ENCODE peak calls at places on chromosomes 6 and 20, in four cellular contexts. One of them, this sample, is unnamed.

GRCh38 chr6:143457563-143458359 is 7.2 kb downstream of the PEX3 start:
- DNase-seq in NB4: no peak
- DNase-seq in IMR-90: peak; percentile 21
- DNase-seq in esophagus squamous epithelium: no peak
- DNase-seq in this sample: peak; percentile 43

GRCh38 chr20:22918286-22918983 is 116.7 kb upstream of the SSTR4 start:
- DNase-seq in NB4: no peak
- DNase-seq in IMR-90: no peak
- DNase-seq in esophagus squamous epithelium: no peak
- DNase-seq in this sample: peak; percentile 41

GRCh38 chr6:36821581-36822335 is 17.5 kb downstream of the CPNE5 start:
- DNase-seq in NB4: no peak
- DNase-seq in IMR-90: no peak
- DNase-seq in esophagus squamous epithelium: no peak
- DNase-seq in this sample: no peak

GRCh38 chr6:21164768-21165326 is 428.7 kb upstream of the SOX4 start:
- DNase-seq in NB4: peak; percentile 12
- DNase-seq in IMR-90: peak; percentile 52
- DNase-seq in esophagus squamous epithelium: no peak
- DNase-seq in this sample: peak; percentile 65

GRCh38 chr6:11432713-11433450 is 104.7 kb upstream of the TMEM170B start:
- DNase-seq in NB4: no peak
- DNase-seq in IMR-90: peak; percentile 77
- DNase-seq in esophagus squamous epithelium: no peak
- DNase-seq in this sample: peak; percentile 72

GRCh38 chr20:5784735-5785134 is 34.5 kb downstream of the SHLD1 start:
- DNase-seq in NB4: no peak
- DNase-seq in IMR-90: no peak
- DNase-seq in esophagus squamous epithelium: no peak
- DNase-seq in this sample: no peak

GRCh38 chr6:108200631-108201030 is 34.8 kb downstream of the NR2E1 start:
- DNase-seq in NB4: no peak
- DNase-seq in IMR-90: peak; percentile 44
- DNase-seq in esophagus squamous epithelium: no peak
- DNase-seq in this sample: peak; percentile 20

GRCh38 chr6:131976545-131977061 is 25.4 kb upstream of the CCN2 start:
- DNase-seq in NB4: no peak
- DNase-seq in IMR-90: peak; percentile 38
- DNase-seq in esophagus squamous epithelium: no peak
- DNase-seq in this sample: peak; percentile 97

GRCh38 chr6:136290406-136291010 is 862 bp upstream of the BCLAF1 start:
- DNase-seq in NB4: peak; percentile 92
- DNase-seq in IMR-90: peak; percentile 85
- DNase-seq in esophagus squamous epithelium: peak; percentile 41
- DNase-seq in this sample: peak; percentile 87

GRCh38 chr6:2796884-2797283 is 31.7 kb downstream of the WRNIP1 start:
- DNase-seq in NB4: peak; percentile 57
- DNase-seq in IMR-90: no peak
- DNase-seq in esophagus squamous epithelium: no peak
- DNase-seq in this sample: no peak

GRCh38 chr6:36927114-36927513 is 27.4 kb upstream of the PI16 start:
- DNase-seq in NB4: no peak
- DNase-seq in IMR-90: no peak
- DNase-seq in esophagus squamous epithelium: no peak
- DNase-seq in this sample: no peak

GRCh38 chr6:39980839-39981580 is 46.7 kb upstream of the MOCS1 start:
- DNase-seq in NB4: peak; percentile 58
- DNase-seq in IMR-90: peak; percentile 57
- DNase-seq in esophagus squamous epithelium: no peak
- DNase-seq in this sample: peak; percentile 82

GRCh38 chr20:43953919-43954617 is 39.4 kb downstream of the TOX2 start:
- DNase-seq in NB4: no peak
- DNase-seq in IMR-90: peak; percentile 47
- DNase-seq in esophagus squamous epithelium: no peak
- DNase-seq in this sample: no peak
- H3K4me3 ChIP-seq in NB4: no peak overlapping the region
- H3K4me3 ChIP-seq in IMR-90: no peak overlapping the region
- H3K4me3 ChIP-seq in esophagus squamous epithelium: no peak overlapping the region
- H3K4me3 ChIP-seq in this sample: no peak overlapping the region

GRCh38 chr20:19688031-19688806 is 69.8 kb upstream of the RIN2 start:
- DNase-seq in NB4: peak; percentile 55
- DNase-seq in IMR-90: peak; percentile 92
- DNase-seq in esophagus squamous epithelium: no peak
- DNase-seq in this sample: peak; percentile 94
- TF ChIP-seq CTCF in NB4: peak; percentile 55
- TF ChIP-seq CTCF in IMR-90: peak; percentile 77
- TF ChIP-seq CTCF in esophagus squamous epithelium: peak; percentile 61
- TF ChIP-seq CTCF in this sample: peak; percentile 84

DNA sequence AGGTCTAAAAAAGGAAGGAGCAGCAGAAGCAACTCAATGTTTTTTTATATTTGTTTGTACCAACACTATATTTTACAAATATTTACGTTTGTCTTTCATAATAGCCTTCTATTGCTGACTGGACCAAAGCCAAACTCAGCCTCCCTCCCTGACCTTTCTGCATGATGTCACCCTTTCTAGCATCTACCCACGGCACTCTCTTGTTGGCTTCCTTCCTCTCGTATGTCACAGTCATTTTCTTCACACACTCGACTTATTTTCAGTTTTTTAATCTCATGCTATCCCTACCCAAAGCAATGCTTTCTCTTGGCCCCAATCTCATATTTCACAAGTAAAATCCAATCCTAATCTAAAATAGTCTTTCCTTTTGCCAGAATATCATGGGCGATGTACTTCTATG is 16.3 kb upstream of the FAM8A1 start:
- DNase-seq in NB4: no peak
- DNase-seq in IMR-90: peak; percentile 59
- DNase-seq in esophagus squamous epithelium: no peak
- DNase-seq in this sample: peak; percentile 66
- H3K4me3 ChIP-seq in NB4: no peak overlapping the region
- H3K4me3 ChIP-seq in IMR-90: no peak overlapping the region
- H3K4me3 ChIP-seq in esophagus squamous epithelium: no peak overlapping the region
- H3K4me3 ChIP-seq in this sample: no peak overlapping the region

DNA sequence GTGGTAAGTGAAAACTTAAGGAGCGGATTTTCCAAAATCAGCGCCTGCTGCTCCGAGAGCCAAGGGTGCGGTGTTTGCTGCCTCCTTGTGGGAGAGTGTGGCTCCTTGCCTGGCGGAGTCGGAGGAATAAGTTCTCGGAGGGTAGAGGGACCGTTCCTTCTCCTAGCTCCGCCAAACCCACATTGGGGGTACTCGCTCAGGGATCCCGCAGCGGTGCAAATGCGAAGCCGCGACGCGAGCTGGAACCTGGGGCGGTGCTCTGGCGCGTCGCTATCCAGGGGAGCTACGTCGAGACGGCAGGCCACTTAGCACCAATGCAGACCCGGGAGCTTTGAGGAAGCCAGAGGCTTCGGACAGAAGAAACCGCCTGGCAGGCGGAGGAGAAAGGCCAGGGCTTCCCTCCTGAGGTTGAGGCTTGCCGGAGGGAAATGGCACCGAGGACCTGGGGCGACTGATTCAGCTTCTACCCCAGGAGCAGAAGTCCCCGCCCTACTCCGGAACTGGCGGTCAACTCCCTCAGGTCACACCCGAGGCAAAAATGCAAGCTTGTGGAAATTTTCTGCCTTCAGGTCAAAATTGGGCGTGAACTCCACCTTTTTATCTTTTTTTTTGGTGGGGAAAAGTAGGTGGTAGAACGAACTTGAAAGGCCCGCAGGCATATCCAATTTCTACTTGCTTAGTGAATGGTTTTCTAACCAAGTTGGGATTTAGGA is 5.7 kb upstream of the DDX43 start:
- DNase-seq in NB4: peak; percentile 93
- DNase-seq in IMR-90: peak; percentile 51
- DNase-seq in esophagus squamous epithelium: no peak
- DNase-seq in this sample: peak; percentile 67
- TF ChIP-seq CTCF in NB4: peak; percentile 64
- TF ChIP-seq CTCF in IMR-90: peak; percentile 69
- TF ChIP-seq CTCF in esophagus squamous epithelium: peak; percentile 65
- TF ChIP-seq CTCF in this sample: peak; percentile 89

DNA sequence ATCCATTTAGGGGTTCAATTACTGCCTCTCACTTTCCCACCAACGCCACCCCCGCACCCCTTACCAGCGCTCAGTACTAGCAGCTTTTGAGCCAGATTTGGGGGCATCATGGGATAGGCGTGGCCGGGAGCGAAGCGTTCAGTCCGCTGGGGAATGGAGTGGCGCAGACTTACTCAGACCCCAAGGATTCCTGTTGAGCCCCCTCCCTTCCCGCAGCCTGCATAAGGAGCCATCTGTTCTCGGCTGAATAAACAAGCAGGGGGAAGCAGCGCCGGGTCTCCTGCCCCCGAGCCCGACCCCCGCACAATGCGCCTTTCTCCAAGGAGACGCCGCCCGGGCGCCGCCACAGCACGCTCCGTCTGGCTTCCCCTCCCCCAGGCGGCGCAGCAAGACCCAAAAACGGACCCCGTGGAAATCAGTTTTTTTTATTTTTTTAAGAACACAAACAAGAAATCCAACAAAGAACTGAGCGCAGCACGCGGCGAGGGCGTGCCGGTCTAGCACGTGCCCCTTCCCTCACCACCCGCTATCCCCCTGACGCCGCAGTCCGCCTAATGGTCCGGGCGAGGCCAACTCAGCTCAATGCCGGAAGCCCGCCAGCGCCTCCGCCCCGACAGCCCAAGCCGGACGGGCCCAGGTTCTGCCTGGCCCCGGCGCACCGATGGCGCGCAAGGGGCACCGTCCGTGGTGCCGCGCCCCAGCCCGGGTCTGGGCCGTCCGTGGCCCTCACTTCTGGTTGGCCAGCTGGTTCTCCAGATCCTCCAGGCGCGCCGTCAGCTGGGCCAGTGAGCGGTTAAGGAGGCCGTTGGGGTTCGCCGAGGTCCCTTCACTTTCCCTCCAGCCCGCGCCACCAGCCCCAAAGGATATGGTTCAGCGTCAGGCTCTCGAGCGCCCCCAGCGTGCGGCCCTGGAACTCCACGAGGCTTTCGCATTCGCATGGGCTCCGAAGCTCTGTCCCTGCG is 13.3 kb upstream of the RBPJL start:
- DNase-seq in NB4: peak; percentile 90
- DNase-seq in IMR-90: peak; percentile 46
- DNase-seq in esophagus squamous epithelium: no peak
- DNase-seq in this sample: peak; percentile 63
- H3K4me3 ChIP-seq in NB4: peak overlapping the region; percentile 49
- H3K4me3 ChIP-seq in IMR-90: peak overlapping the region; percentile 37
- H3K4me3 ChIP-seq in esophagus squamous epithelium: peak overlapping the region; percentile 43
- H3K4me3 ChIP-seq in this sample: peak overlapping the region; percentile 59

DNA sequence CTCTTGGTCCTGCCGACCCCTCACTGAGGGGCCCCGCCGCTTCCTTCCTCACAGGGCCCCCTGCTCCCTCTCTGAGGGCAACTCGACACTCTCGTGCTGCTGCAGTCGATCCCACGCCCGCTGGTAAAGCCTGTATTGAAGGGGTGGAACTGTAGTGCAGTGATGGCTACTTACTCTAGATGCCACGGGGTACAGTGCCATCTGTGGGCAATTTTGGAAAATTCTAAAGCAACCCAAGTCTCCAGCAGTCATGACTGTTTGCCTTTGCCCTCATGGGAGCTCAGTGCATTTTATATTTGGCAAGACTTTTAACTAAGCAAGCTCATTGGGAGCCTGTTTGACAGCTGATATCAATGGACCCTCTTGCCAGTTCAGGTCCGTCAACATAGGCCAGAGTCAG is 6.5 kb upstream of the C6orf136 start:
- DNase-seq in NB4: no peak
- DNase-seq in IMR-90: no peak
- DNase-seq in esophagus squamous epithelium: no peak
- DNase-seq in this sample: no peak
- TF ChIP-seq CTCF in NB4: no peak
- TF ChIP-seq CTCF in IMR-90: no peak
- TF ChIP-seq CTCF in esophagus squamous epithelium: no peak
- TF ChIP-seq CTCF in this sample: no peak

DNA sequence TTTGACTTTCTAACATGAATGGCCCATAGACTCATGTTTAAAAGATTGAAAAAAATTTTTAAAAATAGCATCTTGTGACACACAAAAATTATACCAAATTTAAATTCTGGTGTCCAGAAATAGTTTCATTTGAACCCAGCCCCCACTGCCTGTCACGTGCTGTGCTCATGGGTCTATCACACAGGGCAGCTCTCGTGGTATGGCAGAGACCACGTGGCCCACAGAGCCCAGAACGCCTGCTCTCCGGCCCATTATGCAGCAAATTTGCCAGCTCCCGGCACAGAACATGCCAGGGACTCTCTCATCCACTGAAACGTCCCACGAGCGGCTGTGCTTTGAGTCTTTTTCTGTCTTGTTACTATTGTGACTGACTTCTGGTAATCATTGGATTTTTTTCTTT is 224.3 kb downstream of the TTLL2 start:
- DNase-seq in NB4: no peak
- DNase-seq in IMR-90: no peak
- DNase-seq in esophagus squamous epithelium: no peak
- DNase-seq in this sample: no peak
- H3K4me3 ChIP-seq in NB4: no peak overlapping the region
- H3K4me3 ChIP-seq in IMR-90: no peak overlapping the region
- H3K4me3 ChIP-seq in esophagus squamous epithelium: no peak overlapping the region
- H3K4me3 ChIP-seq in this sample: no peak overlapping the region

GRCh38 chr6:43953794-43954310 is 173.4 kb downstream of the MRPL14 start:
- DNase-seq in NB4: peak; percentile 51
- DNase-seq in IMR-90: no peak
- DNase-seq in esophagus squamous epithelium: no peak
- DNase-seq in this sample: peak; percentile 38

GRCh38 chr6:43951063-43951755 is 176.0 kb downstream of the MRPL14 start:
- DNase-seq in NB4: peak; percentile 92
- DNase-seq in IMR-90: no peak
- DNase-seq in esophagus squamous epithelium: no peak
- DNase-seq in this sample: peak; percentile 53

GRCh38 chr6:43953256-43953655 is 174.0 kb downstream of the MRPL14 start:
- DNase-seq in NB4: peak; percentile 40
- DNase-seq in IMR-90: no peak
- DNase-seq in esophagus squamous epithelium: no peak
- DNase-seq in this sample: no peak

GRCh38 chr6:43951756-43952675 is 175.2 kb downstream of the MRPL14 start:
- DNase-seq in NB4: peak; percentile 46
- DNase-seq in IMR-90: no peak
- DNase-seq in esophagus squamous epithelium: no peak
- DNase-seq in this sample: no peak

DNA sequence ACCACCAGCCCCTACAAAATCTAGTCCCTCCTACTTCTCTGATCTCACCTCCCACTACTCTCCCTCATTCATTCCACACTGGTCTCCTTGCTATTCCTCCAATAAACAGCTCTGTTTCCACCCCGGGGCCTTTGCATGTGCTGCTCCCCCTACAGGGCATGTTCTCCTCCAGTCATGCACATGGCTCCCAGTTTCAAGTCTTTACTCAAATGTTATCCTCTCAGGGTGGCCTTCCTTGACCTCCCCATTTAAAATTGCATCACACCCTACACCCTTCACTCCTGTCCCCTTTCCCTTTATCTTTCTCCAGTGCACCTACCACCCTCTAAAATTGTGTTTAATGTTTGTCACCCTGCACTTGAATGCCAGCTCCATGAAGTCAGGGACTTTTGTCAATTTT is 174.5 kb downstream of the MRPL14 start:
- DNase-seq in NB4: peak; percentile 73
- DNase-seq in IMR-90: no peak
- DNase-seq in esophagus squamous epithelium: no peak
- DNase-seq in this sample: peak; percentile 29
- TF ChIP-seq CTCF in NB4: peak; percentile 56
- TF ChIP-seq CTCF in IMR-90: no peak
- TF ChIP-seq CTCF in esophagus squamous epithelium: no peak
- TF ChIP-seq CTCF in this sample: peak; percentile 40